ENCODE peak calls at places on chromosomes 11 and 22, in six cellular contexts. C is NCI-H1417; L is T follicular helper cell; Y is HFFc6; F is CD8-positive, alpha-beta memory T cell; Q is HT1080. M is an unnamed sample.

GRCh38 chr11:71145988-71146824 is 106.2 kb downstream of the SHANK2 start:
- DNase-seq in F (no peak), C (no peak), L (no peak), Y (no peak), Q (no peak), M (no peak)

GRCh38 chr22:22536515-22536914 is 16.4 kb upstream of the ZNF280A start:
- DNase-seq in F (no peak), C (no peak), Q (no peak), L (no peak), Y (no peak), M (no peak)

GRCh38 chr11:44095506-44096359 is at the start of gene EXT2:
- DNase-seq in L (peak; percentile 76), Q (peak; percentile 63), Y (peak; percentile 73), C (peak; percentile 88), F (peak; percentile 81), M (peak; percentile 57)

GRCh38 chr22:30028731-30029130 is 51.5 kb upstream of the HORMAD2 start:
- DNase-seq in Q (no peak), L (no peak), Y (no peak), F (no peak), C (no peak), M (no peak)

GRCh38 chr11:47981667-47982404 is 1.5 kb downstream of the PTPRJ start:
- DNase-seq in L (no peak), F (no peak), Q (peak; percentile 24), C (peak; percentile 35), Y (no peak), M (no peak)

GRCh38 chr11:65581928-65582327 is 6.1 kb downstream of the EHBP1L1 start:
- DNase-seq in L (no peak), Q (no peak), F (no peak), C (no peak), Y (no peak), M (no peak)

GRCh38 chr11:96241351-96241841 is 101.6 kb downstream of the MAML2 start:
- DNase-seq in L (no peak), Y (no peak), F (no peak), C (peak; percentile 19), Q (no peak), M (no peak)

GRCh38 chr11:63242089-63242762 is 1.2 kb downstream of the SLC22A25 start:
- DNase-seq in C (no peak), Q (no peak), F (no peak), L (no peak), Y (no peak), M (no peak)

GRCh38 chr11:116911981-116912734 is 74.7 kb upstream of the APOA1 start:
- DNase-seq in Y (no peak), C (no peak), F (no peak), Q (no peak), L (no peak), M (no peak)

GRCh38 chr22:41603873-41604332 is 14.3 kb upstream of the PMM1 start:
- DNase-seq in F (peak; percentile 59), C (no peak), Q (no peak), Y (no peak), L (peak; percentile 11), M (no peak)

GRCh38 chr22:42473484-42474193 is 41.4 kb upstream of the NFAM1 start:
- DNase-seq in C (peak; percentile 73), Y (peak; percentile 57), Q (peak; percentile 48), L (no peak), F (no peak), M (peak; percentile 24)

GRCh38 chr11:131616456-131616855 is 246.0 kb downstream of the NTM start:
- DNase-seq in F (no peak), Q (no peak), Y (no peak), C (no peak), L (no peak), M (no peak)

GRCh38 chr11:122215244-122215992 is 99.4 kb upstream of the BLID start:
- DNase-seq in F (no peak), Y (peak; percentile 96), Q (peak; percentile 67), L (no peak), C (peak; percentile 53), M (peak; percentile 77)

GRCh38 chr11:44713022-44713421 is 13.7 kb upstream of the TSPAN18 start:
- DNase-seq in Q (no peak), Y (no peak), F (no peak), C (no peak), L (no peak), M (no peak)

GRCh38 chr11:62005231-62005661 is 37.8 kb upstream of the FTH1 start:
- DNase-seq in Y (no peak), F (no peak), L (no peak), Q (no peak), C (peak; percentile 32), M (no peak)

GRCh38 chr22:24400726-24401596 is 26.4 kb upstream of the ADORA2A start:
- DNase-seq in Q (peak; percentile 29), C (no peak), F (no peak), L (no peak), Y (peak; percentile 53), M (no peak)

GRCh38 chr11:28730336-28730735 is 622.1 kb downstream of the METTL15 start:
- DNase-seq in L (no peak), Y (peak; percentile 71), Q (no peak), F (no peak), C (no peak), M (peak; percentile 14)

GRCh38 chr11:128342511-128343133 is 244.7 kb downstream of the ETS1 start:
- DNase-seq in Y (no peak), C (peak; percentile 94), Q (peak; percentile 95), L (peak; percentile 61), F (peak; percentile 14), M (no peak)

GRCh38 chr11:118194835-118195627 is 18.6 kb upstream of the SCN2B start:
- DNase-seq in Q (peak; percentile 43), Y (peak; percentile 75), L (no peak), C (peak; percentile 95), F (no peak), M (peak; percentile 80)

GRCh38 chr22:35883028-35883620 is 145.5 kb downstream of the RBFOX2 start:
- DNase-seq in L (no peak), Q (peak; percentile 85), F (no peak), C (no peak), Y (peak; percentile 35), M (peak; percentile 41)

GRCh38 chr11:76861490-76861953 is 804 bp downstream of the ACER3 start:
- DNase-seq in F (no peak), Q (no peak), C (no peak), L (no peak), Y (no peak), M (no peak)

GRCh38 chr11:16356751-16357365 is 512 bp upstream of the SOX6 start:
- DNase-seq in L (no peak), C (no peak), Q (no peak), Y (peak; percentile 40), F (no peak), M (no peak)

GRCh38 chr11:24502425-24502824 is 5.6 kb downstream of the LUZP2 start:
- DNase-seq in F (no peak), C (no peak), Y (no peak), L (no peak), Q (no peak), M (no peak)

GRCh38 chr22:32218470-32218869 is 13.6 kb upstream of the RFPL2 start:
- DNase-seq in Q (no peak), L (no peak), Y (no peak), F (no peak), C (no peak), M (no peak)

GRCh38 chr11:125603207-125603606 is 10.6 kb downstream of the STT3A start:
- DNase-seq in Q (no peak), L (no peak), Y (peak; percentile 2), C (no peak), F (no peak), M (no peak)

GRCh38 chr11:104837969-104838639 is 60.2 kb downstream of the CASP12 start:
- DNase-seq in Y (no peak), F (no peak), Q (no peak), C (no peak), L (no peak), M (no peak)

GRCh38 chr11:35047179-35047578 is 91.8 kb upstream of the CD44 start:
- DNase-seq in F (peak; percentile 54), L (peak; percentile 43), Q (no peak), Y (no peak), C (no peak), M (no peak)

GRCh38 chr22:33851985-33852384 is 68.3 kb downstream of the LARGE1 start:
- DNase-seq in L (no peak), Q (no peak), C (no peak), F (no peak), Y (no peak), M (no peak)

GRCh38 chr11:12502041-12502440 is 124.7 kb downstream of the PARVA start:
- DNase-seq in F (no peak), L (no peak), Y (peak; percentile 62), Q (no peak), C (no peak), M (no peak)

GRCh38 chr11:34169664-34170063 is 64.2 kb downstream of the NAT10 start:
- DNase-seq in F (no peak), L (no peak), C (no peak), Y (no peak), Q (no peak), M (no peak)